ENCODE peak calls at places on chromosomes 4 and X, in nine cellular contexts. F, E, U, A, G, I, L, N and Q are unnamed samples.
A peak's percentile ranks its signal among the peaks of the same experiment; 100 is the strongest.

GRCh38 chr4:3711183-3712111 is 54.7 kb upstream of the ADRA2C start:
- DNase-seq in F (no peak), E (peak; percentile 2), U (no peak), A (no peak), G (no peak), I (no peak), L (no peak), N (no peak), Q (no peak)

GRCh38 chr4:177107288-177107901 is 202.3 kb upstream of the NEIL3 start:
- DNase-seq in F (no peak), E (no peak), U (no peak), A (no peak), G (no peak), I (no peak), L (no peak), N (no peak), Q (no peak)

GRCh38 chr4:71692963-71693362 is 90.9 kb downstream of the GC start:
- DNase-seq in F (no peak), E (no peak), U (no peak), A (no peak), G (no peak), I (no peak), L (no peak), N (no peak), Q (no peak)

GRCh38 chr4:188603646-188604045 is 464.4 kb downstream of the TRIML1 start:
- DNase-seq in F (no peak), E (no peak), U (no peak), A (no peak), G (no peak), I (no peak), L (no peak), N (no peak), Q (no peak)

GRCh38 chr4:54063737-54064316 is 578 bp downstream of the CHIC2 start:
- DNase-seq in F (no peak), E (no peak), U (no peak), A (peak; percentile 48), G (peak; percentile 43), I (peak; percentile 61), L (peak; percentile 38), N (no peak), Q (peak; percentile 32)

GRCh38 chrX:7948483-7948882 is 21.3 kb upstream of the PNPLA4 start:
- DNase-seq in F (no peak), E (no peak), U (no peak), A (no peak), G (no peak), I (no peak), L (no peak), N (no peak), Q (no peak)

GRCh38 chrX:119189586-119189985 is 46.5 kb upstream of the PGRMC1 start:
- DNase-seq in F (no peak), E (no peak), U (no peak), A (no peak), G (peak; percentile 19), I (no peak), L (no peak), N (no peak), Q (no peak)

GRCh38 chr4:40548256-40548655 is 81.4 kb downstream of the RBM47 start:
- DNase-seq in F (no peak), E (no peak), U (no peak), A (no peak), G (no peak), I (no peak), L (no peak), N (no peak), Q (no peak)

GRCh38 chrX:16022580-16023170 is 100.7 kb upstream of the GRPR start:
- DNase-seq in F (no peak), E (no peak), U (no peak), A (no peak), G (no peak), I (no peak), L (no peak), N (no peak), Q (no peak)

GRCh38 chr4:11487139-11487538 is 58.4 kb upstream of the HS3ST1 start:
- DNase-seq in F (no peak), E (no peak), U (no peak), A (no peak), G (no peak), I (no peak), L (no peak), N (no peak), Q (no peak)

GRCh38 chrX:150766351-150767044 is 73.3 kb downstream of the MTMR1 start:
- DNase-seq in F (no peak), E (no peak), U (no peak), A (peak; percentile 9), G (no peak), I (no peak), L (no peak), N (peak; percentile 53), Q (peak; percentile 30)

GRCh38 chr4:5995901-5996623 is 22.2 kb downstream of the C4orf50 start:
- DNase-seq in F (no peak), E (peak; percentile 30), U (no peak), A (no peak), G (no peak), I (no peak), L (no peak), N (no peak), Q (no peak)

GRCh38 chrX:46325312-46325877 is 219.8 kb downstream of the ZNF674 start:
- DNase-seq in F (peak; percentile 1), E (peak; percentile 11), U (peak; percentile 17), A (no peak), G (no peak), I (no peak), L (no peak), N (no peak), Q (no peak)

GRCh38 chr4:24849662-24850280 is 54.4 kb downstream of the SOD3 start:
- DNase-seq in F (no peak), E (no peak), U (no peak), A (no peak), G (no peak), I (no peak), L (no peak), N (no peak), Q (no peak)

GRCh38 chrX:74613350-74614192 is 853 bp downstream of the RLIM start:
- DNase-seq in F (no peak), E (peak; percentile 2), U (no peak), A (peak; percentile 39), G (peak; percentile 18), I (no peak), L (no peak), N (no peak), Q (no peak)

GRCh38 chr4:112421911-112422310 is 94.1 kb downstream of the NEUROG2 start:
- DNase-seq in F (no peak), E (no peak), U (no peak), A (no peak), G (no peak), I (no peak), L (no peak), N (no peak), Q (no peak)

GRCh38 chr4:22607382-22607781 is 85.4 kb upstream of the GBA3 start:
- DNase-seq in F (peak; percentile 23), E (peak; percentile 28), U (no peak), A (peak; percentile 31), G (no peak), I (peak; percentile 26), L (peak; percentile 35), N (no peak), Q (no peak)

GRCh38 chr4:15451181-15451865 is 18.4 kb upstream of the CC2D2A start:
- DNase-seq in F (no peak), E (no peak), U (no peak), A (no peak), G (no peak), I (no peak), L (no peak), N (no peak), Q (no peak)

GRCh38 chr4:139454111-139454600 is at the start of gene RAB33B:
- DNase-seq in F (peak; percentile 78), E (no peak), U (peak; percentile 44), A (peak; percentile 50), G (no peak), I (no peak), L (no peak), N (no peak), Q (no peak)

GRCh38 chr4:176406297-176406696 is 86.5 kb downstream of the SPCS3 start:
- DNase-seq in F (no peak), E (no peak), U (no peak), A (no peak), G (no peak), I (no peak), L (no peak), N (no peak), Q (no peak)

GRCh38 chrX:357693-358471 is 28.8 kb downstream of the PPP2R3B start:
- DNase-seq in F (no peak), E (no peak), U (no peak), A (no peak), G (no peak), I (no peak), L (no peak), N (no peak), Q (no peak)

GRCh38 chr4:175891863-175892262 is 79.8 kb upstream of the GPM6A start:
- DNase-seq in F (no peak), E (no peak), U (no peak), A (peak; percentile 68), G (no peak), I (no peak), L (no peak), N (no peak), Q (peak; percentile 12)

GRCh38 chr4:47617607-47618006 is 132.5 kb downstream of the ATP10D start:
- DNase-seq in F (no peak), E (no peak), U (no peak), A (no peak), G (no peak), I (no peak), L (no peak), N (no peak), Q (peak; percentile 24)

GRCh38 chr4:51885371-51885770 is 42.4 kb downstream of the DCUN1D4 start:
- DNase-seq in F (no peak), E (no peak), U (no peak), A (peak; percentile 29), G (no peak), I (no peak), L (peak; percentile 33), N (no peak), Q (peak; percentile 17)
- TF ChIP-seq CTCF in F (peak; percentile 49), E (peak; percentile 30), U (peak; percentile 29), A (peak; percentile 70), G (no peak), I (no peak), L (peak; percentile 34), N (peak; percentile 45), Q (no peak)

GRCh38 chrX:11944486-11944885 is 186.4 kb downstream of the MSL3 start:
- DNase-seq in F (no peak), E (peak; percentile 36), U (no peak), A (peak; percentile 3), G (no peak), I (no peak), L (peak; percentile 38), N (no peak), Q (peak; percentile 3)
- TF ChIP-seq CTCF in F (peak; percentile 68), E (peak; percentile 42), U (peak; percentile 63), A (peak; percentile 41), G (no peak), I (no peak), L (peak; percentile 38), N (peak; percentile 54), Q (no peak)

GRCh38 chrX:109384569-109385174 is 97.2 kb downstream of the GUCY2F start:
- DNase-seq in F (no peak), E (peak; percentile 8), U (no peak), A (peak; percentile 1), G (no peak), I (no peak), L (peak; percentile 6), N (peak; percentile 15), Q (no peak)
- TF ChIP-seq CTCF in F (peak; percentile 29), E (peak; percentile 78), U (peak; percentile 9), A (peak; percentile 62), G (no peak), I (no peak), L (peak; percentile 54), N (peak; percentile 80), Q (peak; percentile 30)

GRCh38 chrX:20477836-20478532 is 211.3 kb upstream of the RPS6KA3 start:
- DNase-seq in F (no peak), E (no peak), U (no peak), A (no peak), G (no peak), I (no peak), L (no peak), N (no peak), Q (no peak)
- TF ChIP-seq CTCF in F (no peak), E (no peak), U (no peak), A (no peak), G (no peak), I (no peak), L (no peak), N (no peak), Q (no peak)